ENCODE peak calls at places on chromosomes 7 and 10, in ten cellular contexts. One of them, this sample, is unnamed.

GRCh38 chr7:107075863-107076574 is 31.5 kb downstream of the PRKAR2B start:
- DNase-seq in sigmoid colon: no peak
- DNase-seq in upper lobe of left lung: no peak
- DNase-seq in transverse colon: no peak
- DNase-seq in H1: no peak
- DNase-seq in suprapubic skin: no peak
- DNase-seq in HepG2: no peak
- DNase-seq in tibial nerve: no peak
- DNase-seq in esophagus muscularis mucosa: no peak
- DNase-seq in A549: no peak
- DNase-seq in this sample: no peak

GRCh38 chr10:8543361-8544056 is 489.0 kb downstream of the GATA3 start:
- DNase-seq in sigmoid colon: no peak
- DNase-seq in upper lobe of left lung: no peak
- DNase-seq in transverse colon: peak; percentile 50
- DNase-seq in H1: no peak
- DNase-seq in suprapubic skin: no peak
- DNase-seq in HepG2: no peak
- DNase-seq in tibial nerve: no peak
- DNase-seq in esophagus muscularis mucosa: no peak
- DNase-seq in A549: peak; percentile 8
- DNase-seq in this sample: no peak

GRCh38 chr10:43313901-43314300 is 47.0 kb upstream of the RASGEF1A start:
- DNase-seq in sigmoid colon: no peak
- DNase-seq in upper lobe of left lung: no peak
- DNase-seq in transverse colon: no peak
- DNase-seq in H1: no peak
- DNase-seq in suprapubic skin: no peak
- DNase-seq in HepG2: no peak
- DNase-seq in tibial nerve: no peak
- DNase-seq in esophagus muscularis mucosa: no peak
- DNase-seq in A549: no peak
- DNase-seq in this sample: no peak

GRCh38 chr10:37957841-37958240 is 18.6 kb downstream of the ZNF25 start:
- DNase-seq in sigmoid colon: no peak
- DNase-seq in upper lobe of left lung: no peak
- DNase-seq in transverse colon: no peak
- DNase-seq in H1: no peak
- DNase-seq in suprapubic skin: no peak
- DNase-seq in HepG2: no peak
- DNase-seq in tibial nerve: no peak
- DNase-seq in esophagus muscularis mucosa: no peak
- DNase-seq in A549: no peak
- DNase-seq in this sample: no peak

GRCh38 chr7:105880571-105881330 is 4.4 kb upstream of the ATXN7L1 start:
- DNase-seq in sigmoid colon: no peak
- DNase-seq in upper lobe of left lung: no peak
- DNase-seq in transverse colon: no peak
- DNase-seq in H1: no peak
- DNase-seq in suprapubic skin: no peak
- DNase-seq in HepG2: no peak
- DNase-seq in tibial nerve: no peak
- DNase-seq in esophagus muscularis mucosa: peak; percentile 50
- DNase-seq in A549: no peak
- DNase-seq in this sample: no peak

GRCh38 chr10:77165445-77166316 is 471.9 kb downstream of the KCNMA1 start:
- DNase-seq in sigmoid colon: peak; percentile 69
- DNase-seq in upper lobe of left lung: no peak
- DNase-seq in transverse colon: peak; percentile 62
- DNase-seq in H1: peak; percentile 74
- DNase-seq in suprapubic skin: no peak
- DNase-seq in HepG2: peak; percentile 40
- DNase-seq in tibial nerve: peak; percentile 65
- DNase-seq in esophagus muscularis mucosa: no peak
- DNase-seq in A549: peak; percentile 68
- DNase-seq in this sample: peak; percentile 32

GRCh38 chr10:62049815-62050626 is 148.5 kb downstream of the ARID5B start:
- DNase-seq in sigmoid colon: no peak
- DNase-seq in upper lobe of left lung: no peak
- DNase-seq in transverse colon: no peak
- DNase-seq in H1: no peak
- DNase-seq in suprapubic skin: no peak
- DNase-seq in HepG2: no peak
- DNase-seq in tibial nerve: no peak
- DNase-seq in esophagus muscularis mucosa: no peak
- DNase-seq in A549: no peak
- DNase-seq in this sample: no peak

GRCh38 chr7:157255201-157255606 is 81.6 kb upstream of the DNAJB6 start:
- DNase-seq in sigmoid colon: no peak
- DNase-seq in upper lobe of left lung: no peak
- DNase-seq in transverse colon: no peak
- DNase-seq in H1: no peak
- DNase-seq in suprapubic skin: no peak
- DNase-seq in HepG2: no peak
- DNase-seq in tibial nerve: no peak
- DNase-seq in esophagus muscularis mucosa: no peak
- DNase-seq in A549: no peak
- DNase-seq in this sample: no peak

GRCh38 chr10:91652364-91652763 is 19.5 kb upstream of the PPP1R3C start:
- DNase-seq in sigmoid colon: no peak
- DNase-seq in upper lobe of left lung: no peak
- DNase-seq in transverse colon: no peak
- DNase-seq in H1: no peak
- DNase-seq in suprapubic skin: no peak
- DNase-seq in HepG2: peak; percentile 65
- DNase-seq in tibial nerve: no peak
- DNase-seq in esophagus muscularis mucosa: no peak
- DNase-seq in A549: peak; percentile 76
- DNase-seq in this sample: no peak

GRCh38 chr7:46810986-46811385 is 770.9 kb downstream of the TNS3 start:
- DNase-seq in sigmoid colon: no peak
- DNase-seq in upper lobe of left lung: no peak
- DNase-seq in transverse colon: no peak
- DNase-seq in H1: no peak
- DNase-seq in suprapubic skin: no peak
- DNase-seq in HepG2: no peak
- DNase-seq in tibial nerve: no peak
- DNase-seq in esophagus muscularis mucosa: no peak
- DNase-seq in A549: no peak
- DNase-seq in this sample: no peak

GRCh38 chr7:3922175-3922635 is 621.2 kb downstream of the SDK1 start:
- DNase-seq in sigmoid colon: no peak
- DNase-seq in upper lobe of left lung: no peak
- DNase-seq in transverse colon: peak; percentile 16
- DNase-seq in H1: peak; percentile 49
- DNase-seq in suprapubic skin: no peak
- DNase-seq in HepG2: peak; percentile 57
- DNase-seq in tibial nerve: peak; percentile 15
- DNase-seq in esophagus muscularis mucosa: no peak
- DNase-seq in A549: peak; percentile 91
- DNase-seq in this sample: no peak
- H3K27ac ChIP-seq in sigmoid colon: no peak overlapping the region
- H3K27ac ChIP-seq in upper lobe of left lung: no peak overlapping the region
- H3K27ac ChIP-seq in transverse colon: no peak overlapping the region
- H3K27ac ChIP-seq in H1: no peak overlapping the region
- H3K27ac ChIP-seq in suprapubic skin: no peak overlapping the region
- H3K27ac ChIP-seq in HepG2: no peak overlapping the region
- H3K27ac ChIP-seq in tibial nerve: no peak overlapping the region
- H3K27ac ChIP-seq in esophagus muscularis mucosa: no peak overlapping the region
- H3K27ac ChIP-seq in A549: peak overlapping the region; percentile 88
- H3K27ac ChIP-seq in this sample: no peak overlapping the region

DNA sequence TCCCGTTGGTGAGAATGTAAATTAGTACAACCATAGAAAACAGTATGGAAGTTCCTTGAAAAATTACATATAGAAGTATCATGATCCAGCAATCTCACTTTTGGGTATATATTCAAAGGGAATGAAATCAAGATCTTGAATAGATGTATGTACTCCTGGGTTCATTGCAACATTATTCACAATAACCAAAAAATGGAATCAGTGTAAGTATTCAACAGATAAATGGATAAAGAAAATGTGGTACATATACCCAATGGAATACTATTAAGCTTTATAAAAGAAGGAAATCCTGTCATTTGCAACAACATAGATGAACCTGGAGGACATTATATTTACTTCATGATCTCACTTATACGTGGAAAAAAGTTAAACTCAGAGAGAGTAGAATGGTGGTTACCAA is 86.8 kb downstream of the TRIM24 start:
- DNase-seq in sigmoid colon: no peak
- DNase-seq in upper lobe of left lung: no peak
- DNase-seq in transverse colon: no peak
- DNase-seq in H1: no peak
- DNase-seq in suprapubic skin: no peak
- DNase-seq in HepG2: no peak
- DNase-seq in tibial nerve: no peak
- DNase-seq in esophagus muscularis mucosa: no peak
- DNase-seq in A549: no peak
- DNase-seq in this sample: no peak
- TF ChIP-seq EP300 in sigmoid colon: no peak
- TF ChIP-seq EP300 in upper lobe of left lung: no peak
- TF ChIP-seq EP300 in transverse colon: no peak
- TF ChIP-seq EP300 in H1: no peak
- TF ChIP-seq EP300 in suprapubic skin: no peak
- TF ChIP-seq EP300 in HepG2: no peak
- TF ChIP-seq EP300 in tibial nerve: no peak
- TF ChIP-seq EP300 in esophagus muscularis mucosa: no peak
- TF ChIP-seq EP300 in A549: no peak
- TF ChIP-seq EP300 in this sample: no peak

GRCh38 chr7:20343954-20344353 is 13.3 kb downstream of the ITGB8 start:
- DNase-seq in sigmoid colon: no peak
- DNase-seq in upper lobe of left lung: no peak
- DNase-seq in transverse colon: no peak
- DNase-seq in H1: no peak
- DNase-seq in suprapubic skin: no peak
- DNase-seq in HepG2: no peak
- DNase-seq in tibial nerve: no peak
- DNase-seq in esophagus muscularis mucosa: no peak
- DNase-seq in A549: no peak
- DNase-seq in this sample: no peak
- TF ChIP-seq CTCF in sigmoid colon: no peak
- TF ChIP-seq CTCF in upper lobe of left lung: no peak
- TF ChIP-seq CTCF in transverse colon: no peak
- TF ChIP-seq CTCF in H1: no peak
- TF ChIP-seq CTCF in suprapubic skin: no peak
- TF ChIP-seq CTCF in HepG2: no peak
- TF ChIP-seq CTCF in tibial nerve: no peak
- TF ChIP-seq CTCF in esophagus muscularis mucosa: no peak
- TF ChIP-seq CTCF in A549: no peak
- TF ChIP-seq CTCF in this sample: no peak

GRCh38 chr7:28530175-28531142 is 118.1 kb downstream of the CREB5 start:
- DNase-seq in sigmoid colon: no peak
- DNase-seq in upper lobe of left lung: no peak
- DNase-seq in transverse colon: no peak
- DNase-seq in H1: no peak
- DNase-seq in suprapubic skin: no peak
- DNase-seq in HepG2: no peak
- DNase-seq in tibial nerve: peak; percentile 53
- DNase-seq in esophagus muscularis mucosa: no peak
- DNase-seq in A549: no peak
- DNase-seq in this sample: peak; percentile 45
- H3K27ac ChIP-seq in sigmoid colon: peak overlapping the region; percentile 21
- H3K27ac ChIP-seq in upper lobe of left lung: no peak overlapping the region
- H3K27ac ChIP-seq in transverse colon: no peak overlapping the region
- H3K27ac ChIP-seq in H1: no peak overlapping the region
- H3K27ac ChIP-seq in suprapubic skin: no peak overlapping the region
- H3K27ac ChIP-seq in HepG2: no peak overlapping the region
- H3K27ac ChIP-seq in tibial nerve: no peak overlapping the region
- H3K27ac ChIP-seq in esophagus muscularis mucosa: no peak overlapping the region
- H3K27ac ChIP-seq in A549: no peak overlapping the region
- H3K27ac ChIP-seq in this sample: no peak overlapping the region

GRCh38 chr7:91609525-91609924 is 271.0 kb downstream of the MTERF1 start:
- DNase-seq in sigmoid colon: no peak
- DNase-seq in upper lobe of left lung: no peak
- DNase-seq in transverse colon: no peak
- DNase-seq in H1: no peak
- DNase-seq in suprapubic skin: no peak
- DNase-seq in HepG2: no peak
- DNase-seq in tibial nerve: no peak
- DNase-seq in esophagus muscularis mucosa: no peak
- DNase-seq in A549: no peak
- DNase-seq in this sample: no peak

GRCh38 chr7:91600112-91600511 is 280.4 kb downstream of the MTERF1 start:
- DNase-seq in sigmoid colon: no peak
- DNase-seq in upper lobe of left lung: no peak
- DNase-seq in transverse colon: no peak
- DNase-seq in H1: no peak
- DNase-seq in suprapubic skin: no peak
- DNase-seq in HepG2: no peak
- DNase-seq in tibial nerve: no peak
- DNase-seq in esophagus muscularis mucosa: no peak
- DNase-seq in A549: no peak
- DNase-seq in this sample: no peak

GRCh38 chr7:91598791-91599190 is 281.7 kb downstream of the MTERF1 start:
- DNase-seq in sigmoid colon: no peak
- DNase-seq in upper lobe of left lung: no peak
- DNase-seq in transverse colon: no peak
- DNase-seq in H1: no peak
- DNase-seq in suprapubic skin: no peak
- DNase-seq in HepG2: no peak
- DNase-seq in tibial nerve: no peak
- DNase-seq in esophagus muscularis mucosa: no peak
- DNase-seq in A549: no peak
- DNase-seq in this sample: no peak

GRCh38 chr7:91603707-91604106 is 276.8 kb downstream of the MTERF1 start:
- DNase-seq in sigmoid colon: no peak
- DNase-seq in upper lobe of left lung: no peak
- DNase-seq in transverse colon: no peak
- DNase-seq in H1: no peak
- DNase-seq in suprapubic skin: no peak
- DNase-seq in HepG2: no peak
- DNase-seq in tibial nerve: no peak
- DNase-seq in esophagus muscularis mucosa: no peak
- DNase-seq in A549: no peak
- DNase-seq in this sample: no peak
- TF ChIP-seq EP300 in sigmoid colon: no peak
- TF ChIP-seq EP300 in upper lobe of left lung: no peak
- TF ChIP-seq EP300 in transverse colon: no peak
- TF ChIP-seq EP300 in H1: no peak
- TF ChIP-seq EP300 in suprapubic skin: no peak
- TF ChIP-seq EP300 in HepG2: no peak
- TF ChIP-seq EP300 in tibial nerve: no peak
- TF ChIP-seq EP300 in esophagus muscularis mucosa: no peak
- TF ChIP-seq EP300 in A549: no peak
- TF ChIP-seq EP300 in this sample: no peak

GRCh38 chr10:35304649-35305048 is 31.7 kb upstream of the CCNY start:
- DNase-seq in sigmoid colon: no peak
- DNase-seq in upper lobe of left lung: no peak
- DNase-seq in transverse colon: no peak
- DNase-seq in H1: no peak
- DNase-seq in suprapubic skin: no peak
- DNase-seq in HepG2: no peak
- DNase-seq in tibial nerve: no peak
- DNase-seq in esophagus muscularis mucosa: no peak
- DNase-seq in A549: no peak
- DNase-seq in this sample: no peak
- TF ChIP-seq CTCF in sigmoid colon: no peak
- TF ChIP-seq CTCF in upper lobe of left lung: no peak
- TF ChIP-seq CTCF in transverse colon: no peak
- TF ChIP-seq CTCF in H1: peak; percentile 43
- TF ChIP-seq CTCF in suprapubic skin: no peak
- TF ChIP-seq CTCF in HepG2: peak; percentile 49
- TF ChIP-seq CTCF in tibial nerve: no peak
- TF ChIP-seq CTCF in esophagus muscularis mucosa: no peak
- TF ChIP-seq CTCF in A549: no peak
- TF ChIP-seq CTCF in this sample: no peak

This sample was measured in ovary.